ENCODE peak calls at places on chromosomes 4 and X, in six cellular contexts. One of them, this sample, is unnamed.

GRCh38 chr4:21554036-21554435 is 394.5 kb downstream of the KCNIP4 start:
- DNase-seq in Peyer's patch: no peak
- DNase-seq in NB4: no peak
- DNase-seq in cardiac fibroblast: no peak
- DNase-seq in adrenal gland: no peak
- DNase-seq in choroid plexus epithelial cell: no peak
- DNase-seq in this sample: no peak

GRCh38 chr4:151753056-151753455 is 7.8 kb downstream of the GATB start:
- DNase-seq in Peyer's patch: no peak
- DNase-seq in NB4: no peak
- DNase-seq in cardiac fibroblast: no peak
- DNase-seq in adrenal gland: no peak
- DNase-seq in choroid plexus epithelial cell: peak; percentile 6
- DNase-seq in this sample: no peak

GRCh38 chr4:2696423-2696822 is 59.7 kb downstream of the TNIP2 start:
- DNase-seq in Peyer's patch: peak; percentile 89
- DNase-seq in NB4: peak; percentile 32
- DNase-seq in cardiac fibroblast: no peak
- DNase-seq in adrenal gland: no peak
- DNase-seq in choroid plexus epithelial cell: no peak
- DNase-seq in this sample: no peak

GRCh38 chrX:20015945-20016617 is 25.2 kb upstream of the BCLAF3 start:
- DNase-seq in Peyer's patch: no peak
- DNase-seq in NB4: no peak
- DNase-seq in cardiac fibroblast: peak; percentile 1
- DNase-seq in adrenal gland: no peak
- DNase-seq in choroid plexus epithelial cell: no peak
- DNase-seq in this sample: no peak

GRCh38 chr4:7960017-7960789 is 20.5 kb upstream of the AFAP1 start:
- DNase-seq in Peyer's patch: no peak
- DNase-seq in NB4: no peak
- DNase-seq in cardiac fibroblast: no peak
- DNase-seq in adrenal gland: peak; percentile 75
- DNase-seq in choroid plexus epithelial cell: no peak
- DNase-seq in this sample: no peak

GRCh38 chrX:10083809-10084208 is 73.0 kb upstream of the CLCN4 start:
- DNase-seq in Peyer's patch: no peak
- DNase-seq in NB4: no peak
- DNase-seq in cardiac fibroblast: no peak
- DNase-seq in adrenal gland: no peak
- DNase-seq in choroid plexus epithelial cell: no peak
- DNase-seq in this sample: no peak

GRCh38 chr4:175277816-175278215 is 359.7 kb downstream of the ADAM29 start:
- DNase-seq in Peyer's patch: no peak
- DNase-seq in NB4: no peak
- DNase-seq in cardiac fibroblast: no peak
- DNase-seq in adrenal gland: no peak
- DNase-seq in choroid plexus epithelial cell: no peak
- DNase-seq in this sample: no peak

GRCh38 chr4:142236268-142236667 is 599.9 kb downstream of the IL15 start:
- DNase-seq in Peyer's patch: no peak
- DNase-seq in NB4: no peak
- DNase-seq in cardiac fibroblast: no peak
- DNase-seq in adrenal gland: no peak
- DNase-seq in choroid plexus epithelial cell: peak; percentile 14
- DNase-seq in this sample: no peak

GRCh38 chr4:40918330-40918729 is 168.6 kb downstream of the NSUN7 start:
- DNase-seq in Peyer's patch: no peak
- DNase-seq in NB4: no peak
- DNase-seq in cardiac fibroblast: peak; percentile 94
- DNase-seq in adrenal gland: peak; percentile 84
- DNase-seq in choroid plexus epithelial cell: peak; percentile 85
- DNase-seq in this sample: peak; percentile 54

DNA sequence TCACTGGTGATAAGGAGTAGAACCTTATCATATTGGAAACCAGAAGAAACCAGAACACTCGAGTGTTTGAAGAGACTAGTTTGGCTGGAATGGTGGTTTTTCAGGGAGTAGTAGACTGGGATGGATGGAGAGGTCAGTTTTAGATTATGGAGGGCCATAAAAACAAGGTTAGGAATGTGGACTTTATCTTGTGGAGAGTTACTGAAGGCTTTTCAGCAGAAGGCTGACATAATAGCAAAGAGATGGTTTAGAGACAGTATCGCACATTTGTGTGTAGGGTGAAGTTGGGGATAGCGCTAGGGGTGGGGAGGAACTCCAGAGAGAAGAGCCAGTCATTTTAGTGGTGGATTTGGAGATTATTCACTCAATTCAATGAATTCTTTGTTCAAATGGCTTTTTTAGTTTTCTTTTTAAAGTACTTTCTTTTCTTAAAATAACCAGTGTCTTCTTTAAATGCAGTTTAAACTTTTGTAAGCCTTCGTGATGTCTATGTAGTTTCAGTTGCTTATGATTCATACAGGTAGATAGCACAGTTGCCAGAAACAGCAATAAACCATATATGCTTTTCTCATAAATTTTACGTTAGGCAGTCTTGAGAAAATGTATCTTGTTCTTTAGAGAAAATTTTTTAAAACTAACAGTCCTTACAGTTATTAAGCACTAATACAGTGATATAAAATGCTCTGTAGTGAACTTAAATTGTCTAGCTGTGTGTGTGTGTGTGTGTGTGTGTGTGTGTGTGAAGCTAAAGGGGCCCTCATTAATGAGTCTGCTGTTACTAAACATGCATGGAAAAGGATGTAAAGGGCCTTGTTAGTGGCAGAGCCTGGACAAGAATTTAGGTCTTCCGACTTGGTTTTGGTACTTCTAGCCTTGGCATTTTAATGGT is 3.8 kb downstream of the ARHGAP10 start:
- DNase-seq in Peyer's patch: no peak
- DNase-seq in NB4: no peak
- DNase-seq in cardiac fibroblast: no peak
- DNase-seq in adrenal gland: no peak
- DNase-seq in choroid plexus epithelial cell: no peak
- DNase-seq in this sample: no peak
- H3K4me3 ChIP-seq in Peyer's patch: no peak overlapping the region
- H3K4me3 ChIP-seq in NB4: no peak overlapping the region
- H3K4me3 ChIP-seq in cardiac fibroblast: no peak overlapping the region
- H3K4me3 ChIP-seq in adrenal gland: no peak overlapping the region
- H3K4me3 ChIP-seq in choroid plexus epithelial cell: peak overlapping the region; percentile 9
- H3K4me3 ChIP-seq in this sample: no peak overlapping the region

DNA sequence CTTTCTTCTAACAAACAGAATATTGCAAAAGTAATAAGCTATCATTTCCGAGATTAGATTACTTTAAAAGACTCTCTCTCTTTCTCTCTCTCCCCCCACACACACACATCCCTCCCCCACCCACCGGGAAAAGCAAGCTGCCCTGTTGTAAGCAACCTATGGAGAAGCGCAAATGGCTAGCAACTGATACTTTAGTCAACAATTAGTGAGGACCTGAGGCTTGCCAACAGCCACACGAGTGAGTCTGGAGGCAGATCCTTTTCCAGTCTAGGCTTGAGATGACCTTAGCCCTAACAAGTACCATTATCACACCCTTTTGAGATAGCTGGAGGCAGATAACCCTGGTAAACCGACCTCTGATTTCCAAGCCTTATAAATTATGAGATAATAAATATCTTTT is 19.7 kb upstream of the ADGRL3 start:
- DNase-seq in Peyer's patch: no peak
- DNase-seq in NB4: no peak
- DNase-seq in cardiac fibroblast: no peak
- DNase-seq in adrenal gland: no peak
- DNase-seq in choroid plexus epithelial cell: no peak
- DNase-seq in this sample: no peak
- TF ChIP-seq CTCF in Peyer's patch: no peak
- TF ChIP-seq CTCF in NB4: no peak
- TF ChIP-seq CTCF in cardiac fibroblast: no peak
- TF ChIP-seq CTCF in adrenal gland: no peak
- TF ChIP-seq CTCF in choroid plexus epithelial cell: no peak
- TF ChIP-seq CTCF in this sample: no peak

DNA sequence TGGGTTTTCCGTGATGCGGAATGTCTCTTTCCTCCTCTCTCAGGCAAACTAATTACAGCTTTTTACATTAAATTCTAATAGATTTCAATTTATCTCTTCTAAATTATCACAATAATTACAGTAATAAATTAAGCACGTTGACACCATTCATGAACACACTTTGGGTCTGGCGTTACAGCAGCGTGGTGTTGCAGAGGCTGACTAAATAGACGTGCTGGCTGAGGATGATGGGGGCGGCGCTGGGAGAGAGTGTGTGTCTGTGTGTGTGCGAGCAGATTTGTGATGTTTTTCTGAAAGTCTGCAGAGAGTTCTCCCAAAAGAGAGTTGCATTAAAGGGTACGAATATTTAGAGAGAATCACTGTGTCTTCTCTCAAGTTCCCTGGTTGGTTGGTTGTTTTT is 117.5 kb downstream of the CRLF2 start:
- DNase-seq in Peyer's patch: no peak
- DNase-seq in NB4: no peak
- DNase-seq in cardiac fibroblast: no peak
- DNase-seq in adrenal gland: no peak
- DNase-seq in choroid plexus epithelial cell: no peak
- DNase-seq in this sample: no peak
- H3K4me3 ChIP-seq in Peyer's patch: no peak overlapping the region
- H3K4me3 ChIP-seq in NB4: no peak overlapping the region
- H3K4me3 ChIP-seq in cardiac fibroblast: no peak overlapping the region
- H3K4me3 ChIP-seq in adrenal gland: no peak overlapping the region
- H3K4me3 ChIP-seq in choroid plexus epithelial cell: no peak overlapping the region
- H3K4me3 ChIP-seq in this sample: no peak overlapping the region

GRCh38 chr4:140363051-140363450 is 10.4 kb upstream of the SCOC start:
- DNase-seq in Peyer's patch: no peak
- DNase-seq in NB4: no peak
- DNase-seq in cardiac fibroblast: no peak
- DNase-seq in adrenal gland: no peak
- DNase-seq in choroid plexus epithelial cell: no peak
- DNase-seq in this sample: no peak
- TF ChIP-seq CTCF in Peyer's patch: no peak
- TF ChIP-seq CTCF in NB4: no peak
- TF ChIP-seq CTCF in cardiac fibroblast: no peak
- TF ChIP-seq CTCF in adrenal gland: no peak
- TF ChIP-seq CTCF in choroid plexus epithelial cell: no peak
- TF ChIP-seq CTCF in this sample: no peak

DNA sequence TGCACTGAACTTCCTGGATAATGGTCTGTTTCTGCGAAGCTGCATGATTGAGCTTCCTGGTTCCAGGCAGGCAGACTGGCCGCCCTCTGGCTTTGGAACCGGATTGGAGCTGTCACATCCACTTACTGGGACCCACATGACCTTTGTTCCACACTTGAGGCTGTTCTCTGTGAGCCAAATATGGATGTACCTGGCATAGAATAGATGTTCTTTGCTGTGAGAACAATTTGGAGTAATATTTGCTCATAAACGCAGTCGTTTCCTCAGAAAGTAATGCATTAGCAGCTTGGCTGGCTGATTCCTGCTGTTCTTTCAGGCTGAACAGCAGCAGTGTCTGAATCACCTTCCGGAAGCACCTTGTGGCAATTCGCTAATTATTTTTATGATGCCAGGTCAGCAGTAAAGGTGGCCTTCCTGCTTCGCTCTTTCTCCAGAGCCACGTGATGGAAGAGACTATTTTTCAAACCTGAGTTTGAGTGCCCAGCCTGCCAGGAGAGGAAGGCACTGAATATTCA is 78.1 kb upstream of the BOD1L1 start:
- DNase-seq in Peyer's patch: no peak
- DNase-seq in NB4: no peak
- DNase-seq in cardiac fibroblast: no peak
- DNase-seq in adrenal gland: no peak
- DNase-seq in choroid plexus epithelial cell: no peak
- DNase-seq in this sample: no peak
- H3K4me3 ChIP-seq in Peyer's patch: peak overlapping the region; percentile 20
- H3K4me3 ChIP-seq in NB4: no peak overlapping the region
- H3K4me3 ChIP-seq in cardiac fibroblast: no peak overlapping the region
- H3K4me3 ChIP-seq in adrenal gland: no peak overlapping the region
- H3K4me3 ChIP-seq in choroid plexus epithelial cell: no peak overlapping the region
- H3K4me3 ChIP-seq in this sample: no peak overlapping the region

GRCh38 chr4:153790962-153791551 is 2.2 kb upstream of the SFRP2 start:
- DNase-seq in Peyer's patch: no peak
- DNase-seq in NB4: no peak
- DNase-seq in cardiac fibroblast: no peak
- DNase-seq in adrenal gland: no peak
- DNase-seq in choroid plexus epithelial cell: peak; percentile 13
- DNase-seq in this sample: no peak
- TF ChIP-seq CTCF in Peyer's patch: no peak
- TF ChIP-seq CTCF in NB4: no peak
- TF ChIP-seq CTCF in cardiac fibroblast: peak; percentile 29
- TF ChIP-seq CTCF in adrenal gland: no peak
- TF ChIP-seq CTCF in choroid plexus epithelial cell: peak; percentile 34
- TF ChIP-seq CTCF in this sample: peak; percentile 29

GRCh38 chr4:53196872-53197759 is 168.7 kb downstream of the SCFD2 start:
- DNase-seq in Peyer's patch: no peak
- DNase-seq in NB4: peak; percentile 80
- DNase-seq in cardiac fibroblast: peak; percentile 95
- DNase-seq in adrenal gland: no peak
- DNase-seq in choroid plexus epithelial cell: peak; percentile 95
- DNase-seq in this sample: peak; percentile 90
- H3K4me3 ChIP-seq in Peyer's patch: no peak overlapping the region
- H3K4me3 ChIP-seq in NB4: no peak overlapping the region
- H3K4me3 ChIP-seq in cardiac fibroblast: no peak overlapping the region
- H3K4me3 ChIP-seq in adrenal gland: no peak overlapping the region
- H3K4me3 ChIP-seq in choroid plexus epithelial cell: peak overlapping the region; percentile 49
- H3K4me3 ChIP-seq in this sample: peak overlapping the region; percentile 22

GRCh38 chr4:155796031-155796430 is 37.2 kb downstream of the GUCY1B1 start:
- DNase-seq in Peyer's patch: no peak
- DNase-seq in NB4: peak; percentile 9
- DNase-seq in cardiac fibroblast: peak; percentile 22
- DNase-seq in adrenal gland: no peak
- DNase-seq in choroid plexus epithelial cell: peak; percentile 57
- DNase-seq in this sample: peak; percentile 74
- TF ChIP-seq CTCF in Peyer's patch: peak; percentile 15
- TF ChIP-seq CTCF in NB4: peak; percentile 37
- TF ChIP-seq CTCF in cardiac fibroblast: peak; percentile 58
- TF ChIP-seq CTCF in adrenal gland: peak; percentile 19
- TF ChIP-seq CTCF in choroid plexus epithelial cell: peak; percentile 66
- TF ChIP-seq CTCF in this sample: peak; percentile 59